ENCODE peak calls at places on chromosomes 4 and X, in six cellular contexts. H is right atrium auricular region, P is SIG-M5, Y is Right ventricle myocardium superior, O is MG63, M is HTR-8/SVneo. K is an unnamed sample.

GRCh38 chr4:38529189-38530115 is 134.5 kb upstream of the KLF3 start:
- DNase-seq in M (no peak), O (no peak), P (no peak), Y (peak), H (no peak), K (peak)

GRCh38 chr4:47855350-47855749 is 17.5 kb upstream of the CORIN start:
- DNase-seq in Y (no peak), M (no peak), P (no peak), H (no peak), O (no peak), K (no peak)

GRCh38 chr4:26135331-26135730 is 185.5 kb upstream of the RBPJ start:
- DNase-seq in H (no peak), O (no peak), P (no peak), Y (no peak), M (no peak), K (no peak)

GRCh38 chrX:65993915-65994460 is 45.9 kb downstream of the VSIG4 start:
- DNase-seq in M (no peak), O (no peak), H (no peak), Y (no peak), P (no peak), K (no peak)

GRCh38 chr4:76540496-76540895 is 105.5 kb downstream of the SHROOM3 start:
- DNase-seq in O (no peak), P (no peak), M (no peak), H (no peak), Y (no peak), K (no peak)

GRCh38 chr4:36363024-36363423 is 81.6 kb downstream of the DTHD1 start:
- DNase-seq in Y (no peak), O (no peak), H (no peak), P (no peak), M (no peak), K (no peak)

GRCh38 chr4:126794363-126794762 is 838.4 kb upstream of the INTU start:
- DNase-seq in P (no peak), H (no peak), O (no peak), Y (no peak), M (no peak), K (no peak)

GRCh38 chrX:121782976-121783375 is 735.6 kb downstream of the GLUD2 start:
- DNase-seq in M (no peak), O (no peak), Y (no peak), P (no peak), H (no peak), K (no peak)

GRCh38 chr4:53088132-53088531 is 226.0 kb downstream of the RASL11B start:
- DNase-seq in H (no peak), M (no peak), O (no peak), P (no peak), Y (no peak), K (no peak)

GRCh38 chrX:115018040-115018647 is 728 bp upstream of the IL13RA2 start:
- DNase-seq in P (no peak), M (no peak), H (no peak), Y (no peak), O (no peak), K (no peak)

GRCh38 chr4:121326580-121326979 is 54.2 kb downstream of the QRFPR start:
- DNase-seq in O (no peak), Y (no peak), M (no peak), P (no peak), H (no peak), K (no peak)

GRCh38 chr4:150950657-150951056 is 64.4 kb downstream of the LRBA start:
- DNase-seq in M (no peak), P (no peak), O (no peak), Y (no peak), H (no peak), K (no peak)

GRCh38 chr4:110480741-110481271 is 4.9 kb downstream of the ENPEP start:
- DNase-seq in P (no peak), M (no peak), H (no peak), Y (no peak), O (no peak), K (no peak)

GRCh38 chr4:73718375-73719373 is 21.7 kb upstream of the CXCL8 start:
- DNase-seq in M (no peak), H (no peak), O (no peak), P (peak), Y (no peak), K (no peak)

GRCh38 chrX:102154218-102154860 is 1.4 kb downstream of the BEX5 start:
- DNase-seq in Y (no peak), M (no peak), O (no peak), P (no peak), H (no peak), K (no peak)

GRCh38 chr4:15755321-15755750 is 22.8 kb upstream of the CD38 start:
- DNase-seq in Y (no peak), P (no peak), O (peak), H (no peak), M (peak), K (no peak)

K was measured in right cardiac atrium.